ENCODE peak calls at places on chromosomes 6 and 20, in eight cellular contexts. One of them, this sample, is unnamed.
A peak's percentile ranks its signal among the peaks of the same experiment; 100 is the strongest.

GRCh38 chr20:4060856-4061440 is 45.6 kb upstream of the RNF24 start:
- DNase-seq in fibroblast of mammary gland: no peak
- DNase-seq in MCF 10A: no peak
- DNase-seq in ureter: no peak
- DNase-seq in IMR-90: no peak
- DNase-seq in NCI-H345: no peak
- DNase-seq in AG04450: no peak
- DNase-seq in hippocampal formation: no peak
- DNase-seq in this sample: no peak

GRCh38 chr20:62703853-62704228 is 4.8 kb upstream of the NTSR1 start:
- DNase-seq in IMR-90: no peak
- DNase-seq in NCI-H345: no peak
- DNase-seq in fibroblast of mammary gland: no peak
- DNase-seq in MCF 10A: no peak
- DNase-seq in hippocampal formation: no peak
- DNase-seq in ureter: no peak
- DNase-seq in AG04450: no peak
- DNase-seq in this sample: no peak

GRCh38 chr20:13546497-13547131 is 92.1 kb downstream of the TASP1 start:
- DNase-seq in IMR-90: peak; percentile 71
- DNase-seq in AG04450: peak; percentile 30
- DNase-seq in MCF 10A: peak; percentile 86
- DNase-seq in hippocampal formation: peak; percentile 36
- DNase-seq in fibroblast of mammary gland: peak; percentile 74
- DNase-seq in ureter: peak; percentile 84
- DNase-seq in NCI-H345: peak; percentile 78
- DNase-seq in this sample: peak; percentile 72

GRCh38 chr6:128046033-128046432 is 145.2 kb upstream of the THEMIS start:
- DNase-seq in MCF 10A: no peak
- DNase-seq in AG04450: no peak
- DNase-seq in IMR-90: no peak
- DNase-seq in hippocampal formation: no peak
- DNase-seq in ureter: no peak
- DNase-seq in fibroblast of mammary gland: no peak
- DNase-seq in NCI-H345: no peak
- DNase-seq in this sample: no peak

GRCh38 chr20:24382775-24383174 is 86.7 kb upstream of the SYNDIG1 start:
- DNase-seq in ureter: no peak
- DNase-seq in fibroblast of mammary gland: no peak
- DNase-seq in AG04450: no peak
- DNase-seq in NCI-H345: peak; percentile 96
- DNase-seq in IMR-90: no peak
- DNase-seq in MCF 10A: no peak
- DNase-seq in hippocampal formation: no peak
- DNase-seq in this sample: no peak

GRCh38 chr6:42452171-42453026 is 673 bp upstream of the TRERF1 start:
- DNase-seq in MCF 10A: peak; percentile 82
- DNase-seq in fibroblast of mammary gland: peak; percentile 74
- DNase-seq in hippocampal formation: peak; percentile 49
- DNase-seq in AG04450: peak; percentile 45
- DNase-seq in NCI-H345: peak; percentile 68
- DNase-seq in IMR-90: peak; percentile 76
- DNase-seq in ureter: peak; percentile 86
- DNase-seq in this sample: peak; percentile 79

GRCh38 chr6:100464910-100465700 is at the start of gene SIM1:
- DNase-seq in fibroblast of mammary gland: peak; percentile 80
- DNase-seq in AG04450: no peak
- DNase-seq in IMR-90: peak; percentile 59
- DNase-seq in ureter: peak; percentile 68
- DNase-seq in MCF 10A: no peak
- DNase-seq in NCI-H345: peak; percentile 39
- DNase-seq in hippocampal formation: no peak
- DNase-seq in this sample: peak; percentile 36

GRCh38 chr6:134351615-134352474 is 33.9 kb upstream of the SGK1 start:
- DNase-seq in IMR-90: peak; percentile 33
- DNase-seq in AG04450: no peak
- DNase-seq in NCI-H345: peak; percentile 14
- DNase-seq in MCF 10A: no peak
- DNase-seq in ureter: no peak
- DNase-seq in fibroblast of mammary gland: no peak
- DNase-seq in hippocampal formation: no peak
- DNase-seq in this sample: no peak

GRCh38 chr6:135680964-135681913 is 170.3 kb upstream of the PDE7B start:
- DNase-seq in AG04450: no peak
- DNase-seq in fibroblast of mammary gland: no peak
- DNase-seq in NCI-H345: peak; percentile 62
- DNase-seq in hippocampal formation: no peak
- DNase-seq in IMR-90: no peak
- DNase-seq in ureter: no peak
- DNase-seq in MCF 10A: no peak
- DNase-seq in this sample: no peak

GRCh38 chr20:38278150-38278549 is 17.6 kb upstream of the KIAA1755 start:
- DNase-seq in NCI-H345: no peak
- DNase-seq in AG04450: no peak
- DNase-seq in fibroblast of mammary gland: no peak
- DNase-seq in MCF 10A: no peak
- DNase-seq in IMR-90: peak; percentile 54
- DNase-seq in hippocampal formation: peak; percentile 19
- DNase-seq in ureter: no peak
- DNase-seq in this sample: no peak

GRCh38 chr6:164163239-164163638 is 748.7 kb downstream of the QKI start:
- DNase-seq in hippocampal formation: no peak
- DNase-seq in NCI-H345: no peak
- DNase-seq in MCF 10A: no peak
- DNase-seq in IMR-90: no peak
- DNase-seq in AG04450: no peak
- DNase-seq in fibroblast of mammary gland: no peak
- DNase-seq in ureter: no peak
- DNase-seq in this sample: no peak

GRCh38 chr6:125003070-125003469 is 40.8 kb downstream of the RNF217 start:
- DNase-seq in IMR-90: no peak
- DNase-seq in hippocampal formation: no peak
- DNase-seq in MCF 10A: no peak
- DNase-seq in fibroblast of mammary gland: no peak
- DNase-seq in NCI-H345: no peak
- DNase-seq in ureter: no peak
- DNase-seq in AG04450: no peak
- DNase-seq in this sample: peak; percentile 68

GRCh38 chr20:51750037-51750769 is 18.0 kb downstream of the ATP9A start:
- DNase-seq in ureter: peak; percentile 89
- DNase-seq in AG04450: peak; percentile 76
- DNase-seq in fibroblast of mammary gland: peak; percentile 99
- DNase-seq in IMR-90: peak; percentile 94
- DNase-seq in MCF 10A: peak; percentile 99
- DNase-seq in NCI-H345: peak; percentile 46
- DNase-seq in hippocampal formation: peak; percentile 54
- DNase-seq in this sample: peak; percentile 87

GRCh38 chr6:14635195-14635594 is 517.6 kb downstream of the CD83 start:
- DNase-seq in AG04450: no peak
- DNase-seq in IMR-90: no peak
- DNase-seq in ureter: no peak
- DNase-seq in hippocampal formation: no peak
- DNase-seq in MCF 10A: no peak
- DNase-seq in fibroblast of mammary gland: no peak
- DNase-seq in NCI-H345: no peak
- DNase-seq in this sample: no peak

GRCh38 chr6:8588176-8588575 is 152.8 kb upstream of the SLC35B3 start:
- DNase-seq in AG04450: no peak
- DNase-seq in MCF 10A: no peak
- DNase-seq in NCI-H345: no peak
- DNase-seq in hippocampal formation: no peak
- DNase-seq in ureter: no peak
- DNase-seq in fibroblast of mammary gland: no peak
- DNase-seq in IMR-90: no peak
- DNase-seq in this sample: no peak